ENCODE peak calls at places on chromosomes 7 and 10, in seven cellular contexts. One of them, this sample, is unnamed.

GRCh38 chr10:44806895-44807294 is 104.2 kb upstream of the TMEM72 start:
- DNase-seq in SK-N-SH: no peak
- DNase-seq in H1: no peak
- DNase-seq in HepG2: no peak
- DNase-seq in HCT116: no peak
- DNase-seq in GM12878: no peak
- DNase-seq in K562: no peak
- DNase-seq in this sample: no peak

GRCh38 chr7:137097111-137097510 is 228.7 kb downstream of the CHRM2 start:
- DNase-seq in SK-N-SH: no peak
- DNase-seq in H1: no peak
- DNase-seq in HepG2: no peak
- DNase-seq in HCT116: no peak
- DNase-seq in GM12878: no peak
- DNase-seq in K562: no peak
- DNase-seq in this sample: no peak

GRCh38 chr10:57320416-57320815 is 947.3 kb downstream of the IPMK start:
- DNase-seq in SK-N-SH: no peak
- DNase-seq in H1: no peak
- DNase-seq in HepG2: no peak
- DNase-seq in HCT116: no peak
- DNase-seq in GM12878: no peak
- DNase-seq in K562: no peak
- DNase-seq in this sample: no peak

GRCh38 chr7:117157121-117157870 is 165.6 kb downstream of the WNT2 start:
- DNase-seq in SK-N-SH: peak
- DNase-seq in H1: no peak
- DNase-seq in HepG2: no peak
- DNase-seq in HCT116: no peak
- DNase-seq in GM12878: no peak
- DNase-seq in K562: peak
- DNase-seq in this sample: no peak

GRCh38 chr7:74094224-74095095 is 10.9 kb downstream of the LIMK1 start:
- DNase-seq in SK-N-SH: peak
- DNase-seq in H1: peak
- DNase-seq in HepG2: no peak
- DNase-seq in HCT116: peak
- DNase-seq in GM12878: peak
- DNase-seq in K562: peak
- DNase-seq in this sample: peak

GRCh38 chr10:113680172-113681111 is 730 bp downstream of the CASP7 start:
- DNase-seq in SK-N-SH: no peak
- DNase-seq in H1: no peak
- DNase-seq in HepG2: peak
- DNase-seq in HCT116: no peak
- DNase-seq in GM12878: peak
- DNase-seq in K562: peak
- DNase-seq in this sample: no peak

GRCh38 chr10:34286136-34286739 is 528.9 kb downstream of the PARD3 start:
- DNase-seq in SK-N-SH: no peak
- DNase-seq in H1: no peak
- DNase-seq in HepG2: no peak
- DNase-seq in HCT116: peak
- DNase-seq in GM12878: no peak
- DNase-seq in K562: no peak
- DNase-seq in this sample: no peak

GRCh38 chr10:79933961-79934360 is 14.9 kb downstream of the SFTPD start:
- DNase-seq in SK-N-SH: no peak
- DNase-seq in H1: no peak
- DNase-seq in HepG2: peak
- DNase-seq in HCT116: no peak
- DNase-seq in GM12878: no peak
- DNase-seq in K562: no peak
- DNase-seq in this sample: no peak

GRCh38 chr7:510061-510481 is 9.6 kb downstream of the PDGFA start:
- DNase-seq in SK-N-SH: no peak
- DNase-seq in H1: no peak
- DNase-seq in HepG2: no peak
- DNase-seq in HCT116: no peak
- DNase-seq in GM12878: no peak
- DNase-seq in K562: no peak
- DNase-seq in this sample: no peak

GRCh38 chr10:61779950-61780659 is 117.4 kb downstream of the CABCOCO1 start:
- DNase-seq in SK-N-SH: no peak
- DNase-seq in H1: no peak
- DNase-seq in HepG2: no peak
- DNase-seq in HCT116: no peak
- DNase-seq in GM12878: no peak
- DNase-seq in K562: peak
- DNase-seq in this sample: no peak

GRCh38 chr7:2929321-2930201 is 85.5 kb upstream of the GNA12 start:
- DNase-seq in SK-N-SH: peak
- DNase-seq in H1: no peak
- DNase-seq in HepG2: no peak
- DNase-seq in HCT116: no peak
- DNase-seq in GM12878: no peak
- DNase-seq in K562: no peak
- DNase-seq in this sample: no peak

GRCh38 chr10:21514808-21515580 is 10.5 kb downstream of the SKIDA1 start:
- DNase-seq in SK-N-SH: no peak
- DNase-seq in H1: no peak
- DNase-seq in HepG2: no peak
- DNase-seq in HCT116: no peak
- DNase-seq in GM12878: no peak
- DNase-seq in K562: no peak
- DNase-seq in this sample: no peak

GRCh38 chr7:46468753-46469356 is 547.8 kb upstream of the IGFBP3 start:
- DNase-seq in SK-N-SH: peak
- DNase-seq in H1: no peak
- DNase-seq in HepG2: no peak
- DNase-seq in HCT116: peak
- DNase-seq in GM12878: no peak
- DNase-seq in K562: peak
- DNase-seq in this sample: peak

GRCh38 chr10:131426530-131426898 is 115.0 kb upstream of the TCERG1L start:
- DNase-seq in SK-N-SH: no peak
- DNase-seq in H1: no peak
- DNase-seq in HepG2: no peak
- DNase-seq in HCT116: no peak
- DNase-seq in GM12878: no peak
- DNase-seq in K562: no peak
- DNase-seq in this sample: no peak

GRCh38 chr7:7164590-7164989 is 17.8 kb upstream of the C1GALT1 start:
- DNase-seq in SK-N-SH: no peak
- DNase-seq in H1: no peak
- DNase-seq in HepG2: no peak
- DNase-seq in HCT116: no peak
- DNase-seq in GM12878: no peak
- DNase-seq in K562: no peak
- DNase-seq in this sample: no peak

GRCh38 chr10:26857991-26858706 is 2.6 kb downstream of the ABI1 start:
- DNase-seq in SK-N-SH: no peak
- DNase-seq in H1: no peak
- DNase-seq in HepG2: no peak
- DNase-seq in HCT116: no peak
- DNase-seq in GM12878: peak
- DNase-seq in K562: peak
- DNase-seq in this sample: no peak

GRCh38 chr7:129480674-129481363 is 21.5 kb upstream of the SMKR1 start:
- DNase-seq in SK-N-SH: no peak
- DNase-seq in H1: no peak
- DNase-seq in HepG2: no peak
- DNase-seq in HCT116: no peak
- DNase-seq in GM12878: no peak
- DNase-seq in K562: no peak
- DNase-seq in this sample: no peak

GRCh38 chr7:241513-241912 is 48.5 kb upstream of the FOXL3 start:
- DNase-seq in SK-N-SH: no peak
- DNase-seq in H1: no peak
- DNase-seq in HepG2: no peak
- DNase-seq in HCT116: no peak
- DNase-seq in GM12878: no peak
- DNase-seq in K562: no peak
- DNase-seq in this sample: no peak

GRCh38 chr7:5177060-5177459 is 13.0 kb upstream of the WIPI2 start:
- DNase-seq in SK-N-SH: peak
- DNase-seq in H1: no peak
- DNase-seq in HepG2: no peak
- DNase-seq in HCT116: no peak
- DNase-seq in GM12878: no peak
- DNase-seq in K562: no peak
- DNase-seq in this sample: no peak

GRCh38 chr10:31744025-31744424 is 184.6 kb downstream of the ARHGAP12 start:
- DNase-seq in SK-N-SH: no peak
- DNase-seq in H1: no peak
- DNase-seq in HepG2: no peak
- DNase-seq in HCT116: no peak
- DNase-seq in GM12878: no peak
- DNase-seq in K562: no peak
- DNase-seq in this sample: no peak

GRCh38 chr7:18552311-18552916 is 56.9 kb downstream of the HDAC9 start:
- DNase-seq in SK-N-SH: no peak
- DNase-seq in H1: no peak
- DNase-seq in HepG2: no peak
- DNase-seq in HCT116: no peak
- DNase-seq in GM12878: no peak
- DNase-seq in K562: no peak
- DNase-seq in this sample: no peak

GRCh38 chr10:102645388-102645740 is 1.1 kb downstream of the TRIM8 start:
- DNase-seq in SK-N-SH: peak
- DNase-seq in H1: no peak
- DNase-seq in HepG2: peak
- DNase-seq in HCT116: peak
- DNase-seq in GM12878: no peak
- DNase-seq in K562: peak
- DNase-seq in this sample: no peak
- H3K9ac ChIP-seq in SK-N-SH: peak
- H3K9ac ChIP-seq in H1: peak
- H3K9ac ChIP-seq in HepG2: peak
- H3K9ac ChIP-seq in HCT116: peak
- H3K9ac ChIP-seq in GM12878: peak
- H3K9ac ChIP-seq in K562: peak
- H3K9ac ChIP-seq in this sample: peak

DNA sequence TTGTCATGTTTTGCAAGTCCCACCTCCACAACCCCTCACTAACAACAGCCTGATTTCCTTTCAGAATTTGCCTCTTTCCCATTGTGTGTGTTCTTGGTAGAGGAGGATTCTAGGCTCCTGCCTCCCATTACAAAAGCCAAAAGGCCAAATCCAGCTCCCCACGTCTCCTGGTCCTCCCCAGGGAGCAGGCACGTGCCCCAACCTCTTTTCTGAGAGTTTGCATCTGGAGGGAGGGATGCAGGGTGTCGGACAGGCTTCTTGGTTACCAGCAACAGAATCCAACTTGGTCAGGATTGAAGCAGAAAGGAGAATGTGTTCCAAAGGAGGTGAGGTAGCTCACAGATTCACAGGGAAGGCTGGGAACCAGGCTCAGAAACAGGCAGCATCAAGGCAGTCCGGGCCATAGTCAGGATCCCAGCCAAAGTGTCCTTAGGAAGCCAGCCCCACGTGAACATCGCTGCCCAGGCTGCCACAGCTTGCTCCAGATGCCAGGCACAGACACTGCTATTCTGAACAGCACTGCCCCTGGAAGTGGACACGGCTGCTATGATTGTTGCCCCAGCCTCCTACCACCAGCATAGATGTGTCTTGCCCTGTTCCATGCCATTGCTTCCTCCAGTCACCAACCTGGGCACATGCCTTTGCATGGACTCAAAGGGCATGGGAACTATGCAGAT is 264.3 kb upstream of the ZMIZ1 start:
- DNase-seq in SK-N-SH: peak
- DNase-seq in H1: no peak
- DNase-seq in HepG2: no peak
- DNase-seq in HCT116: no peak
- DNase-seq in GM12878: no peak
- DNase-seq in K562: no peak
- DNase-seq in this sample: no peak
- TF ChIP-seq YY1 in SK-N-SH: no peak
- TF ChIP-seq YY1 in H1: no peak
- TF ChIP-seq YY1 in HepG2: no peak
- TF ChIP-seq YY1 in HCT116: no peak
- TF ChIP-seq YY1 in GM12878: no peak
- TF ChIP-seq YY1 in K562: no peak
- TF ChIP-seq YY1 in this sample: no peak

GRCh38 chr7:150514748-150515222 is at the start of gene GIMAP7:
- DNase-seq in SK-N-SH: no peak
- DNase-seq in H1: no peak
- DNase-seq in HepG2: no peak
- DNase-seq in HCT116: no peak
- DNase-seq in GM12878: peak
- DNase-seq in K562: no peak
- DNase-seq in this sample: no peak
- H3K4me3 ChIP-seq in SK-N-SH: no peak
- H3K4me3 ChIP-seq in H1: no peak
- H3K4me3 ChIP-seq in HepG2: no peak
- H3K4me3 ChIP-seq in HCT116: no peak
- H3K4me3 ChIP-seq in GM12878: peak
- H3K4me3 ChIP-seq in K562: no peak
- H3K4me3 ChIP-seq in this sample: no peak

GRCh38 chr10:112365014-112365432 is 8.9 kb upstream of the ACSL5 start:
- DNase-seq in SK-N-SH: no peak
- DNase-seq in H1: no peak
- DNase-seq in HepG2: peak
- DNase-seq in HCT116: no peak
- DNase-seq in GM12878: no peak
- DNase-seq in K562: no peak
- DNase-seq in this sample: no peak

GRCh38 chr10:112363696-112364688 is 9.9 kb upstream of the ACSL5 start:
- DNase-seq in SK-N-SH: no peak
- DNase-seq in H1: no peak
- DNase-seq in HepG2: no peak
- DNase-seq in HCT116: no peak
- DNase-seq in GM12878: no peak
- DNase-seq in K562: no peak
- DNase-seq in this sample: no peak

GRCh38 chr10:112361951-112362770 is 11.8 kb upstream of the ACSL5 start:
- DNase-seq in SK-N-SH: no peak
- DNase-seq in H1: no peak
- DNase-seq in HepG2: no peak
- DNase-seq in HCT116: no peak
- DNase-seq in GM12878: no peak
- DNase-seq in K562: no peak
- DNase-seq in this sample: no peak

GRCh38 chr10:112360308-112361270 is 13.3 kb upstream of the ACSL5 start:
- DNase-seq in SK-N-SH: no peak
- DNase-seq in H1: no peak
- DNase-seq in HepG2: no peak
- DNase-seq in HCT116: no peak
- DNase-seq in GM12878: no peak
- DNase-seq in K562: no peak
- DNase-seq in this sample: no peak

DNA sequence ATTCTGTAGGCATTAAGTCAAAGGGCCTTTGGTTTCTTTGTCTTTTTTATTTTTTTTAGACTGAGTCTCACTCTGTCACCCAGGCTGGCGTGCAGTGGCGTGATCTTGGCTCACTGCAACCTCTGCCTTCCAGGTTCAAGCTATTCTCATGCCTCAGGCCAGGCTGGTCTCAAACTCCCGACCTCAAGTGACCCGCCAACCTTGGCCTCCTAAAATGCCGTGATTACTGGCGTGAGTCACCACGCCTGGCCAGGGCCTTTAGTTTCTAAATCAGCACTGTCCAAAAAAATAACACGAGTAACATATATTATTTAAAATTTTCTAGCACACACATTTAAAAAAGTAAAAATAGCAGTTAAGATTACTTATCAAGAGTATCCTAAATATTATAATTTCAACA is 11.1 kb upstream of the ACSL5 start:
- DNase-seq in SK-N-SH: no peak
- DNase-seq in H1: no peak
- DNase-seq in HepG2: no peak
- DNase-seq in HCT116: no peak
- DNase-seq in GM12878: no peak
- DNase-seq in K562: no peak
- DNase-seq in this sample: no peak
- H3K9ac ChIP-seq in SK-N-SH: no peak
- H3K9ac ChIP-seq in H1: no peak
- H3K9ac ChIP-seq in HepG2: no peak
- H3K9ac ChIP-seq in HCT116: peak
- H3K9ac ChIP-seq in GM12878: no peak
- H3K9ac ChIP-seq in K562: no peak
- H3K9ac ChIP-seq in this sample: no peak